ENCODE peak calls at places on chromosomes 13 and 19, in nine cellular contexts. Z is heart left ventricle, R is H54, H is adrenal gland, L is ovary, U is Peyer's patch, G is stomach, J is right lobe of liver, Q is lower leg skin. T is an unnamed sample.

GRCh38 chr19:49057636-49058234 is at the start of gene CGB7:
- DNase-seq in Z (peak), R (peak), H (peak), L (peak), U (peak), G (peak), J (peak), Q (peak), T (peak)

GRCh38 chr19:33221641-33222040 is 4.0 kb downstream of the SLC7A10 start:
- DNase-seq in Z (no peak), R (peak), H (no peak), L (no peak), U (no peak), G (no peak), J (no peak), Q (no peak), T (no peak)

GRCh38 chr13:30898721-30899188 is 7.3 kb upstream of the MEDAG start:
- DNase-seq in Z (peak), R (peak), H (no peak), L (no peak), U (no peak), G (no peak), J (no peak), Q (peak), T (no peak)

GRCh38 chr13:110520431-110521295 is 40.9 kb downstream of the RAB20 start:
- DNase-seq in Z (peak), R (no peak), H (peak), L (peak), U (peak), G (peak), J (peak), Q (peak), T (peak)

GRCh38 chr19:3176715-3177501 is 1.7 kb upstream of the S1PR4 start:
- DNase-seq in Z (no peak), R (peak), H (no peak), L (no peak), U (peak), G (peak), J (no peak), Q (no peak), T (no peak)

GRCh38 chr19:18419195-18419698 is at the start of gene SSBP4:
- DNase-seq in Z (peak), R (no peak), H (peak), L (peak), U (peak), G (peak), J (peak), Q (no peak), T (peak)

GRCh38 chr13:75745387-75745786 is 109.3 kb downstream of the LMO7 start:
- DNase-seq in Z (no peak), R (no peak), H (no peak), L (no peak), U (no peak), G (no peak), J (no peak), Q (no peak), T (no peak)

GRCh38 chr13:46544208-46544607 is 8.8 kb upstream of the LRCH1 start:
- DNase-seq in Z (no peak), R (no peak), H (no peak), L (no peak), U (no peak), G (no peak), J (no peak), Q (no peak), T (no peak)

GRCh38 chr13:82062772-82063171 is 1721.8 kb upstream of the SPRY2 start:
- DNase-seq in Z (no peak), R (no peak), H (no peak), L (no peak), U (no peak), G (no peak), J (no peak), Q (no peak), T (no peak)

GRCh38 chr13:65236841-65237418 is 1993.2 kb downstream of the PCDH9 start:
- DNase-seq in Z (no peak), R (no peak), H (no peak), L (no peak), U (no peak), G (no peak), J (no peak), Q (no peak), T (no peak)

GRCh38 chr19:41904118-41904870 is 21.3 kb downstream of the ARHGEF1 start:
- DNase-seq in Z (no peak), R (no peak), H (no peak), L (no peak), U (peak), G (peak), J (no peak), Q (no peak), T (no peak)

GRCh38 chr13:94711561-94712286 is 621 bp downstream of the SOX21 start:
- DNase-seq in Z (no peak), R (no peak), H (no peak), L (no peak), U (no peak), G (no peak), J (no peak), Q (no peak), T (no peak)

GRCh38 chr19:16066611-16067104 is 9.6 kb upstream of the TPM4 start:
- DNase-seq in Z (peak), R (peak), H (no peak), L (no peak), U (peak), G (peak), J (no peak), Q (peak), T (no peak)

GRCh38 chr13:108176685-108177274 is 38.6 kb downstream of the LIG4 start:
- DNase-seq in Z (no peak), R (peak), H (no peak), L (no peak), U (peak), G (peak), J (no peak), Q (no peak), T (no peak)

GRCh38 chr13:60484865-60485264 is 87.8 kb downstream of the TDRD3 start:
- DNase-seq in Z (no peak), R (no peak), H (no peak), L (no peak), U (no peak), G (no peak), J (no peak), Q (no peak), T (no peak)

GRCh38 chr19:47305309-47305751 is 4.3 kb upstream of the C5AR1 start:
- DNase-seq in Z (peak), R (peak), H (peak), L (peak), U (peak), G (peak), J (peak), Q (peak), T (peak)

GRCh38 chr13:73519720-73520119 is 460.9 kb downstream of the KLF5 start:
- DNase-seq in Z (no peak), R (no peak), H (no peak), L (no peak), U (no peak), G (no peak), J (no peak), Q (no peak), T (no peak)

GRCh38 chr13:45623516-45624090 is 8.1 kb upstream of the ERICH6B start:
- DNase-seq in Z (no peak), R (no peak), H (no peak), L (no peak), U (no peak), G (no peak), J (no peak), Q (no peak), T (no peak)

GRCh38 chr13:71754407-71754974 is 112.5 kb downstream of the DACH1 start:
- DNase-seq in Z (peak), R (no peak), H (peak), L (no peak), U (no peak), G (no peak), J (no peak), Q (no peak), T (peak)

GRCh38 chr13:83879431-83880171 is 2.7 kb downstream of the SLITRK1 start:
- DNase-seq in Z (no peak), R (no peak), H (no peak), L (no peak), U (no peak), G (no peak), J (no peak), Q (peak), T (no peak)

GRCh38 chr13:111035861-111036260 is 79.2 kb upstream of the ARHGEF7 start:
- DNase-seq in Z (no peak), R (no peak), H (no peak), L (no peak), U (no peak), G (no peak), J (no peak), Q (peak), T (no peak)

GRCh38 chr13:48783181-48783630 is 129.5 kb downstream of the CYSLTR2 start:
- DNase-seq in Z (peak), R (no peak), H (peak), L (peak), U (peak), G (peak), J (peak), Q (peak), T (peak)

GRCh38 chr19:7348587-7349230 is at the start of gene ARHGEF18:
- DNase-seq in Z (peak), R (no peak), H (no peak), L (no peak), U (peak), G (no peak), J (no peak), Q (no peak), T (no peak)

GRCh38 chr19:18683955-18684641 is 618 bp downstream of the CRTC1 start:
- DNase-seq in Z (no peak), R (no peak), H (no peak), L (no peak), U (no peak), G (no peak), J (no peak), Q (no peak), T (no peak)

GRCh38 chr19:42277821-42278809 is 9.1 kb downstream of the CIC start:
- DNase-seq in Z (no peak), R (peak), H (peak), L (no peak), U (peak), G (no peak), J (no peak), Q (peak), T (peak)

GRCh38 chr13:49546559-49546958 is 38.8 kb downstream of the RCBTB1 start:
- DNase-seq in Z (no peak), R (no peak), H (no peak), L (no peak), U (no peak), G (no peak), J (no peak), Q (no peak), T (no peak)

GRCh38 chr13:35208587-35208986 is 266.5 kb downstream of the NBEA start:
- DNase-seq in Z (no peak), R (peak), H (no peak), L (no peak), U (no peak), G (no peak), J (no peak), Q (no peak), T (no peak)

GRCh38 chr19:39405930-39406655 is 554 bp upstream of the ZFP36 start:
- DNase-seq in Z (no peak), R (no peak), H (no peak), L (no peak), U (peak), G (no peak), J (no peak), Q (peak), T (no peak)

GRCh38 chr19:39405261-39405912 is 1.3 kb upstream of the ZFP36 start:
- DNase-seq in Z (no peak), R (no peak), H (no peak), L (no peak), U (no peak), G (no peak), J (no peak), Q (no peak), T (no peak)

GRCh38 chr19:39401549-39402416 is 4.9 kb upstream of the ZFP36 start:
- DNase-seq in Z (peak), R (no peak), H (peak), L (peak), U (peak), G (peak), J (peak), Q (peak), T (peak)

GRCh38 chr19:39402417-39403297 is 4.0 kb upstream of the ZFP36 start:
- DNase-seq in Z (peak), R (peak), H (peak), L (peak), U (peak), G (peak), J (peak), Q (peak), T (peak)

GRCh38 chr19:39403331-39404312 is 3.0 kb upstream of the ZFP36 start:
- DNase-seq in Z (peak), R (peak), H (peak), L (peak), U (peak), G (peak), J (peak), Q (peak), T (peak)
- TF ChIP-seq POLR2A in Z (no peak), R (peak), H (peak), L (peak), U (peak), G (no peak), J (peak), Q (peak), T (peak)

GRCh38 chr19:55391191-55391670 is 5.5 kb downstream of the RPL28 start:
- DNase-seq in Z (peak), R (no peak), H (no peak), L (no peak), U (no peak), G (no peak), J (no peak), Q (no peak), T (no peak)
- TF ChIP-seq POLR2A in Z (no peak), R (peak), H (no peak), L (no peak), U (no peak), G (no peak), J (no peak), Q (no peak), T (no peak)

DNA sequence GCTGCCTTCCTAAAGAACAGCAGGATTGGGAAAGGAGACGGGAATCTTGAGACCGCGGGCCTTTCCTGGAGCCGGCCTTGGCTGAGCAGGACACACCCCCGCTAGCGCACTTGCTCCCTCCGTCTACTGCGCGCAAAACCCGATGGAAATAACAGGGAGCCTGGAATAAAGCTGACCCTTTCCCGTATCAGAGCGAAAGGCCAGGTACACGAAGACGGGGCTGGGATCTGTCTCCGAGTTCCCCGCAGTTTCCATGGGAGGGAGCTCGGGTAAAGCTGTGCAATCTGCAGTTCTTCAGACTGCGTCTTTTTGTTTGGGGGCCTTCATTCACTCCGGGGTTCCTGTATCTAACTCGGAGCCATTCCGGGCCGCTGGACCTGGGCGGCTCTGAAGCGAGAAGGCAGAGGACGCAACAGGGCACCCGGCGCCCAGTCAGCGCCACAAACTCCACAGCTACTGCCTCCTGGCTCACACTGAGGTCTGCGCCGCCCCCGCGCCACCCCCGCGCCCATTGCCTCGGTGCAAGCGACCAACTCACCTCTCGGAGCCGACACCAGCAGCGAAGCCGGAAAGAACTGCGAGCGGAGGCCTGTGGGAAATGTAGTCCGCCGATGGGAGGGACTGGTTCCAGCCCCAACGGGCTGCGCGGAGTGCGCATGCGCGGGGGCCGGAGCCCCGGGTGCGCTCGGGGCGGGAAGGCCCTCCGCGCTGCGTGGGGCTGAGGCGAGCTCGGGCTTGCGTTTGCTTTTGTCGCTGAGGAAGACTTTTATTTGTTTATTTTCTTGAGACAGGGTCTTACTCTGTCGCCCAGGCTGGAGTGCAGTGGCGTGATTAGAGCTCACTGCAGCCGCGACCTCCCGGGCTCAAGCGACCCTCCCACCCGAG is at the start of gene ZFP14:
- DNase-seq in Z (peak), R (peak), H (peak), L (peak), U (peak), G (peak), J (peak), Q (peak), T (peak)
- TF ChIP-seq POLR2A in Z (no peak), R (peak), H (peak), L (peak), U (peak), G (no peak), J (peak), Q (no peak), T (peak)

DNA sequence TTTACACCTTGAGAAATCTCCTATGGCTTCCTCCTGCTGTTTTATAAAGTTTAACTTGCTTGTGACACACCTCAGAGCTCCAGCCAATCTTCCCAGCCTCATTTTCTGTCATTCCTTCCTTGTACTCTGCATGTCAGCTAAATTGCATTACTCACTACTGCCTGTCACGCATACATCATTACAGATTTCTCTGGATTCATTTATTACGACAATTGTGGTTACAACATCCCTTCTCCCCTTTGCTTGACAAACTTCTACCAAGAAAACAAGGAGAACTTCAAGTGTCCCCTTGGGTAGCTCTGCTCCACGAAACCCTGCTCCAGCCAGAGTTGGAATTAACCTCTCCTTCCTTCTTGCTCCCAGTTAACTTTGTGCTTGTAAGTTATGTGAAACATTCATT is 22.0 kb upstream of the GPR18 start:
- DNase-seq in Z (no peak), R (no peak), H (peak), L (no peak), U (no peak), G (no peak), J (no peak), Q (no peak), T (no peak)
- TF ChIP-seq POLR2A in Z (no peak), R (no peak), H (no peak), L (no peak), U (no peak), G (no peak), J (peak), Q (no peak), T (no peak)

DNA sequence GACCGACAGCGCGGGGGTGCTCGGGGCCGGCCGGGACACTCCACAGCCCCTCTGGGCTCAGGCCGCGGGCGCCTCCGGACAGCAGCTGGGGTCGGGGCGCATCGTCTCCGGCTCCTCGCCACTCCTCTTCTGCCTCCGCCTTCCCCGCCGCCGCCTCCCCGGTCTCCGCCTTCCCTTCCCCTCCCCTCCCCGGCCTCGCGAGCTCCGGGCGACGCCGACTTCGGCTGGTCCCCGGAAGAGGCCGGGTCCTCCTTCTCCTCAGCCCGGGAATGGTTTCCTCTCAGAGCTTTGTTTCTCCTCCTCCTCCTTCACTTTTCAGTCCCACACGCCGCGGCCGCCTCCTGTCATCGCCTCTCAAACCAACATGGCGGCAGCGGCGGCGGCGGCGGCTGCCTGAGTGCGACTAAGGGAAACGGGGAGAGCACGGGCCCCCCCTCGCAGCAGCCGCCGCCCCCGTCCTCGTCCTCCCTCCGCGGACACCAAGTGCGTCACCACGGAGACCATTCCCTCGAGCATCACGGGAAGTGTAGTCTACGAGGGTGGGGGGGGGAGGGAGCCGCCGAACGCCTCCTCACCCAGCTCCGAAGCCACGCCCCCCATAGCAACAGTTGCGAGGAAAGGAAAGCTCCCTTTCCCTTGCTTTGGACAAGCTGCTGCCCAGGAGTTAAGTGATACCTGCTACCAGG is at the start of gene UBL3:
- DNase-seq in Z (peak), R (peak), H (peak), L (peak), U (peak), G (peak), J (peak), Q (peak), T (peak)
- TF ChIP-seq POLR2A in Z (no peak), R (peak), H (peak), L (peak), U (peak), G (no peak), J (peak), Q (peak), T (peak)

GRCh38 chr19:2050349-2050990 is 574 bp downstream of the MKNK2 start:
- DNase-seq in Z (no peak), R (no peak), H (no peak), L (no peak), U (no peak), G (no peak), J (no peak), Q (no peak), T (no peak)
- TF ChIP-seq POLR2A in Z (no peak), R (no peak), H (no peak), L (no peak), U (no peak), G (no peak), J (peak), Q (no peak), T (no peak)